ENCODE peak calls at places on chromosomes 5 and 9, in five cellular contexts. S is body of pancreas, G is GM12878, O is Peyer's patch, N is K562. L is an unnamed sample.

GRCh38 chr9:127448112-127448805 is 2.9 kb downstream of the RPL12 start:
- DNase-seq in S (no peak), G (no peak), O (no peak), N (no peak), L (no peak)

GRCh38 chr9:79131876-79132377 is 439.8 kb upstream of the TLE4 start:
- DNase-seq in O (no peak), N (no peak), G (no peak), S (no peak), L (no peak)

GRCh38 chr5:53871772-53872171 is 311.3 kb downstream of the NDUFS4 start:
- DNase-seq in S (no peak), N (no peak), O (no peak), G (no peak), L (no peak)

GRCh38 chr5:36778336-36778735 is 98.2 kb upstream of the NIPBL start:
- DNase-seq in N (no peak), S (no peak), O (no peak), G (no peak), L (no peak)

GRCh38 chr9:127105805-127106492 is 16.5 kb downstream of the ANGPTL2 start:
- DNase-seq in O (no peak), S (no peak), N (no peak), G (no peak), L (no peak)

GRCh38 chr9:135790356-135790755 is 88.4 kb downstream of the KCNT1 start:
- DNase-seq in G (no peak), N (no peak), O (no peak), S (no peak), L (no peak)

GRCh38 chr5:133122711-133123110 is 70.9 kb downstream of the HSPA4 start:
- DNase-seq in S (no peak), G (no peak), O (peak; percentile 15), N (no peak), L (no peak)

GRCh38 chr5:27008604-27009564 is 29.5 kb downstream of the CDH9 start:
- DNase-seq in S (no peak), O (no peak), G (no peak), N (no peak), L (no peak)

GRCh38 chr5:103034662-103035392 is 85.1 kb downstream of the GIN1 start:
- DNase-seq in G (no peak), O (no peak), N (no peak), S (no peak), L (no peak)

GRCh38 chr9:124046189-124046588 is 34.6 kb downstream of the LHX2 start:
- DNase-seq in G (no peak), O (no peak), S (no peak), N (no peak), L (no peak)

GRCh38 chr9:82722556-82722955 is 340.4 kb downstream of the RASEF start:
- DNase-seq in O (no peak), N (no peak), S (no peak), G (no peak), L (no peak)

GRCh38 chr5:75567710-75568109 is 43.5 kb upstream of the ANKDD1B start:
- DNase-seq in N (peak; percentile 74), G (peak; percentile 48), O (no peak), S (no peak), L (no peak)

GRCh38 chr5:14871084-14871572 is 450 bp downstream of the ANKH start:
- DNase-seq in S (peak; percentile 27), N (peak; percentile 14), O (peak; percentile 60), G (no peak), L (peak; percentile 40)

GRCh38 chr9:94611638-94612068 is 18.0 kb upstream of the FBP2 start:
- DNase-seq in G (no peak), N (no peak), O (no peak), S (peak; percentile 27), L (no peak)

GRCh38 chr9:93900971-93901861 is 53.9 kb downstream of the BARX1 start:
- DNase-seq in G (no peak), N (no peak), O (peak; percentile 36), S (no peak), L (peak; percentile 43)

GRCh38 chr5:137566780-137567179 is 67.7 kb upstream of the SPOCK1 start:
- DNase-seq in O (no peak), G (no peak), S (no peak), N (no peak), L (no peak)

GRCh38 chr9:109908459-109909390 is 128.7 kb downstream of the PALM2AKAP2 start:
- DNase-seq in N (no peak), S (no peak), O (no peak), G (no peak), L (no peak)

GRCh38 chr9:120713257-120714087 is 798 bp downstream of the MEGF9 start:
- DNase-seq in O (peak; percentile 57), N (peak; percentile 34), S (peak; percentile 16), G (no peak), L (peak; percentile 69)

GRCh38 chr9:36632892-36633291 is 60.2 kb downstream of the MELK start:
- DNase-seq in G (no peak), O (no peak), S (no peak), N (peak; percentile 8), L (no peak)

GRCh38 chr5:32099486-32100035 is 74.6 kb downstream of the GOLPH3 start:
- DNase-seq in G (no peak), N (no peak), S (no peak), O (no peak), L (no peak)

GRCh38 chr9:136886610-136887597 is 588 bp downstream of the TRAF2 start:
- DNase-seq in G (no peak), S (no peak), O (peak; percentile 62), N (peak; percentile 49), L (peak; percentile 52)

GRCh38 chr9:136889858-136890257 is 3.5 kb downstream of the TRAF2 start:
- DNase-seq in S (no peak), N (no peak), G (no peak), O (no peak), L (no peak)

GRCh38 chr9:136888454-136888853 is 2.1 kb downstream of the TRAF2 start:
- DNase-seq in S (no peak), N (no peak), G (no peak), O (no peak), L (peak; percentile 70)

GRCh38 chr9:136882109-136882946 is 4.0 kb upstream of the TRAF2 start:
- DNase-seq in G (peak; percentile 73), S (peak; percentile 81), O (peak; percentile 88), N (peak; percentile 87), L (peak; percentile 93)

DNA sequence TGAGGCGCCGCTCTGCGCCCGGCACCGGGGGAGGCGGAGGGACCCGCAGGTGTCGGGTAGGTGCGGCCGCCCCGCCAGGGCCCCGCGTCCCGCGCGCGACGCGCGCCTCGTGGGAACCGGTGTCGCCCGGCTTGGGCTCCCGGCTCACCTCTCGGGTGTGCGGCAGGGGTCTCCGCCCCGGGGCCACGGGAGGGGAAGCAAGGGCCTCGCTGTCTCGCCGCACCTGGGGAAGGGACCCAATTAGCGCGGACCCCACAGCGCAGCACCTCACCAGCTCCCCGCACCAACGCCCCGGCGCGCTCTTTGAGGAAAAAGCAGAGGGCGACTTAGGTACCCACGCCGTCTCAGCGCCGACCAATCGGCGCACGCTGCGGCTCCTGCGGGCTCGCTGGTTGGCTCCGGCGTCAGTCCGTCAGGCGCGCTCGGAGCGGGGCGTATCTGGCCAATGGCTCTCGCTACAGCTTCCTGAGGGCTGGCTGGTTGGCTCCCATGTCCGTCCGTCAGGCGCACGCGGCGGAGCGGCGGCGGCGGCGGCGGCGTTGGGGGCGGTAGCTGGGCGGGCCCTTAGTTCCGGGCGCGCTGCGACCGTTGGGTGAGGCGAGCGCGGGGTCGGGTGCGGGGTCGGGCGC is at the start of gene TRAF2:
- DNase-seq in O (peak; percentile 99), G (peak; percentile 98), S (peak; percentile 98), N (peak; percentile 100), L (peak; percentile 99)
- TF ChIP-seq POLR2A in O (peak; percentile 74), G (peak; percentile 90), S (peak; percentile 57), N (peak; percentile 89), L (peak; percentile 85)

GRCh38 chr9:17059465-17059864 is 75.4 kb upstream of the CNTLN start:
- DNase-seq in G (no peak), N (no peak), S (no peak), O (no peak), L (no peak)
- TF ChIP-seq POLR2A in G (no peak), N (no peak), S (no peak), O (no peak), L (no peak)

DNA sequence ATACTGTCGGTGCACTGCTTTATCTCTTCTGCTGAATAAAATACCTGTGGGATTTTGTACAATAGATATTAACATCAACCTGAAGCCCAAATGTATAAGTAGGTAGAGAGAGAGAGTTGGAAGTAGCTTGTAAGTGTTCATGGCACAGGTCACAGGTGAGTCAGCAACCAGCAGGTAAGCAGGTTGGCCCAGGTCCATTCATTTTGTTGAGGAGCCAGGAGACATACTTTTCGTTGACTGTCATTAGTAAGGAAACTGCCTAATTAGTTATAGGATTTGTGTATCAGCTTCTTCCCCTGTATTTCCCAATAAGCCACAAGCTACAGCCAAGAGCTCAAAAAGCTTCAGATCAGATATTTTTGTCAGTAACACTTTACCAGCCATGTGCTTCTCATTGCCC is 650.8 kb downstream of the IRX1 start:
- DNase-seq in G (no peak), S (no peak), N (no peak), O (no peak), L (no peak)
- TF ChIP-seq POLR2A in G (no peak), S (no peak), N (no peak), O (no peak), L (no peak)

GRCh38 chr9:73114058-73114457 is 37.6 kb upstream of the ANXA1 start:
- DNase-seq in O (no peak), S (no peak), G (no peak), N (no peak), L (no peak)
- TF ChIP-seq POLR2A in O (no peak), S (no peak), G (no peak), N (no peak), L (no peak)